ENCODE peak calls at places on chromosome 5, in four cellular contexts. One of them, this sample, is unnamed.

GRCh38 chr5:171914939-171915338 is 91.5 kb downstream of the FBXW11 start:
- DNase-seq in adrenal gland: no peak
- DNase-seq in spleen: no peak
- DNase-seq in H1: no peak
- DNase-seq in this sample: no peak

GRCh38 chr5:93579561-93580386 is 1.2 kb downstream of the NR2F1-AS1 start:
- DNase-seq in H1: peak; percentile 83
- DNase-seq in spleen: peak; percentile 79
- DNase-seq in adrenal gland: peak; percentile 53
- DNase-seq in this sample: no peak

GRCh38 chr5:153483482-153483881 is 7.0 kb upstream of the GRIA1 start:
- DNase-seq in adrenal gland: no peak
- DNase-seq in H1: no peak
- DNase-seq in spleen: no peak
- DNase-seq in this sample: no peak

GRCh38 chr5:59079622-59080620 is 497.0 kb downstream of the RAB3C start:
- DNase-seq in spleen: no peak
- DNase-seq in adrenal gland: no peak
- DNase-seq in H1: no peak
- DNase-seq in this sample: no peak

GRCh38 chr5:54991446-54991845 is 6.1 kb upstream of the ESM1 start:
- DNase-seq in H1: no peak
- DNase-seq in spleen: no peak
- DNase-seq in adrenal gland: no peak
- DNase-seq in this sample: no peak

GRCh38 chr5:44390332-44390731 is 1.1 kb upstream of the FGF10 start:
- DNase-seq in H1: no peak
- DNase-seq in adrenal gland: no peak
- DNase-seq in spleen: no peak
- DNase-seq in this sample: no peak

GRCh38 chr5:113182658-113183344 is 206.2 kb downstream of the DCP2 start:
- DNase-seq in H1: no peak
- DNase-seq in spleen: no peak
- DNase-seq in adrenal gland: no peak
- DNase-seq in this sample: no peak

GRCh38 chr5:122984425-122984824 is 52.1 kb downstream of the PPIC start:
- DNase-seq in H1: no peak
- DNase-seq in adrenal gland: no peak
- DNase-seq in spleen: no peak
- DNase-seq in this sample: no peak

GRCh38 chr5:133420440-133421301 is 191.7 kb downstream of the FSTL4 start:
- DNase-seq in spleen: no peak
- DNase-seq in H1: peak; percentile 34
- DNase-seq in adrenal gland: no peak
- DNase-seq in this sample: no peak

GRCh38 chr5:181233436-181234115 is 10.1 kb downstream of the RACK1 start:
- DNase-seq in adrenal gland: no peak
- DNase-seq in H1: no peak
- DNase-seq in spleen: peak; percentile 59
- DNase-seq in this sample: no peak

GRCh38 chr5:139962445-139962844 is 80.7 kb downstream of the NRG2 start:
- DNase-seq in adrenal gland: no peak
- DNase-seq in spleen: no peak
- DNase-seq in H1: peak; percentile 13
- DNase-seq in this sample: no peak

GRCh38 chr5:168005093-168005492 is 286.4 kb upstream of the WWC1 start:
- DNase-seq in adrenal gland: no peak
- DNase-seq in H1: no peak
- DNase-seq in spleen: no peak
- DNase-seq in this sample: no peak

GRCh38 chr5:179166886-179167841 is 107.0 kb downstream of the ZNF354C start:
- DNase-seq in adrenal gland: peak; percentile 46
- DNase-seq in H1: peak; percentile 92
- DNase-seq in spleen: peak; percentile 87
- DNase-seq in this sample: peak; percentile 54

GRCh38 chr5:140224658-140225057 is 49.7 kb downstream of the CYSTM1 start:
- DNase-seq in spleen: no peak
- DNase-seq in H1: no peak
- DNase-seq in adrenal gland: no peak
- DNase-seq in this sample: no peak

GRCh38 chr5:6302099-6302498 is 76.2 kb downstream of the MED10 start:
- DNase-seq in adrenal gland: no peak
- DNase-seq in spleen: no peak
- DNase-seq in H1: peak; percentile 47
- DNase-seq in this sample: no peak

GRCh38 chr5:151155777-151156731 is 1.5 kb downstream of the ANXA6 start:
- DNase-seq in adrenal gland: peak; percentile 44
- DNase-seq in spleen: peak; percentile 84
- DNase-seq in H1: no peak
- DNase-seq in this sample: peak; percentile 95

GRCh38 chr5:38660194-38660668 is 103.8 kb upstream of the LIFR start:
- DNase-seq in H1: no peak
- DNase-seq in spleen: no peak
- DNase-seq in adrenal gland: no peak
- DNase-seq in this sample: no peak

GRCh38 chr5:153883829-153884228 is 154.9 kb downstream of the FAM114A2 start:
- DNase-seq in H1: no peak
- DNase-seq in spleen: no peak
- DNase-seq in adrenal gland: no peak
- DNase-seq in this sample: no peak

GRCh38 chr5:13477118-13477737 is 467.3 kb downstream of the DNAH5 start:
- DNase-seq in adrenal gland: no peak
- DNase-seq in spleen: no peak
- DNase-seq in H1: no peak
- DNase-seq in this sample: no peak

GRCh38 chr5:96439477-96440184 is 6.6 kb upstream of the PCSK1 start:
- DNase-seq in H1: no peak
- DNase-seq in spleen: no peak
- DNase-seq in adrenal gland: no peak
- DNase-seq in this sample: no peak

GRCh38 chr5:71865665-71866320 is 146.7 kb downstream of the CARTPT start:
- DNase-seq in spleen: no peak
- DNase-seq in adrenal gland: no peak
- DNase-seq in H1: no peak
- DNase-seq in this sample: no peak

GRCh38 chr5:92627186-92627585 is 953.8 kb downstream of the NR2F1-AS1 start:
- DNase-seq in adrenal gland: no peak
- DNase-seq in H1: no peak
- DNase-seq in spleen: no peak
- DNase-seq in this sample: no peak

GRCh38 chr5:4206127-4206526 is 610.5 kb downstream of the IRX1 start:
- DNase-seq in H1: no peak
- DNase-seq in adrenal gland: no peak
- DNase-seq in spleen: no peak
- DNase-seq in this sample: no peak

GRCh38 chr5:137649228-137649890 is 86.5 kb downstream of the KLHL3 start:
- DNase-seq in H1: no peak
- DNase-seq in adrenal gland: no peak
- DNase-seq in spleen: no peak
- DNase-seq in this sample: no peak

GRCh38 chr5:28328691-28329090 is 1290.3 kb upstream of the CDH9 start:
- DNase-seq in spleen: no peak
- DNase-seq in adrenal gland: no peak
- DNase-seq in H1: no peak
- DNase-seq in this sample: no peak

GRCh38 chr5:175696139-175696854 is 38.4 kb downstream of the HRH2 start:
- DNase-seq in adrenal gland: peak; percentile 49
- DNase-seq in spleen: peak; percentile 94
- DNase-seq in H1: peak; percentile 84
- DNase-seq in this sample: peak; percentile 79

GRCh38 chr5:42940853-42941252 is 99.3 kb downstream of the ANXA2R start:
- DNase-seq in adrenal gland: no peak
- DNase-seq in H1: no peak
- DNase-seq in spleen: no peak
- DNase-seq in this sample: no peak

GRCh38 chr5:133821311-133821741 is 147.1 kb downstream of the C5orf15 start:
- DNase-seq in adrenal gland: no peak
- DNase-seq in H1: no peak
- DNase-seq in spleen: no peak
- DNase-seq in this sample: no peak

GRCh38 chr5:145166173-145166572 is 669.0 kb downstream of the PRELID2 start:
- DNase-seq in spleen: no peak
- DNase-seq in H1: no peak
- DNase-seq in adrenal gland: no peak
- DNase-seq in this sample: no peak

GRCh38 chr5:160467555-160468418 is 46.1 kb downstream of the PTTG1 start:
- DNase-seq in adrenal gland: peak; percentile 36
- DNase-seq in spleen: peak; percentile 93
- DNase-seq in H1: peak; percentile 63
- DNase-seq in this sample: peak; percentile 86

GRCh38 chr5:142159354-142159753 is 50.8 kb downstream of the NDFIP1 start:
- DNase-seq in spleen: no peak
- DNase-seq in adrenal gland: no peak
- DNase-seq in H1: no peak
- DNase-seq in this sample: no peak

GRCh38 chr5:119363271-119363670 is 7.5 kb downstream of the TNFAIP8 start:
- DNase-seq in spleen: no peak
- DNase-seq in H1: no peak
- DNase-seq in adrenal gland: no peak
- DNase-seq in this sample: no peak

GRCh38 chr5:119359737-119360413 is 4.1 kb downstream of the TNFAIP8 start:
- DNase-seq in adrenal gland: no peak
- DNase-seq in H1: no peak
- DNase-seq in spleen: no peak
- DNase-seq in this sample: no peak

GRCh38 chr5:119360905-119361605 is 5.2 kb downstream of the TNFAIP8 start:
- DNase-seq in adrenal gland: no peak
- DNase-seq in H1: no peak
- DNase-seq in spleen: no peak
- DNase-seq in this sample: no peak

GRCh38 chr5:119362714-119363113 is 6.9 kb downstream of the TNFAIP8 start:
- DNase-seq in adrenal gland: no peak
- DNase-seq in H1: no peak
- DNase-seq in spleen: no peak
- DNase-seq in this sample: no peak

DNA sequence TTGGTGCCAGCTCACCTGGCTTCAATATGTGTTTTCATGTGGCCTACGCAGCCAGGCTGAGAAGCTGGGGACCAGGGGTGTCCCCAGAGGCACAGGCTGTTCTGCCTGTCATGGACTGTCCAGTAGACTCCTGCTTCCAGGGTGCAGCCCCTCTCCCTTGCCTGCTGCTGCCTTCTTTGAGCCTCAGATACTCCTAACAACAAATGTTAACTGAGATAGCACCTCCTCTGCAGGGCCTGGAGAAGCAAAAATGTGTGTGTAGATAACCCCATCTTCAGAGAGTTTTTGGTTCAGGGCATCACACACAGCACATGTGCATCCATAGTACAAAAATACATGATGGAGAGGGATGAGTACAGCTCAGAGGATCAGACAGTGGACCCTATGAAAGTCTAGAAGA is 5.9 kb downstream of the TNFAIP8 start:
- DNase-seq in adrenal gland: no peak
- DNase-seq in spleen: no peak
- DNase-seq in H1: no peak
- DNase-seq in this sample: no peak
- H3K4me1 ChIP-seq in adrenal gland: peaks cover 12% of the 10 kb centered on the region
- H3K4me1 ChIP-seq in spleen: peaks cover 100% of the 10 kb centered on the region
- H3K4me1 ChIP-seq in H1: peaks cover 14% of the 10 kb centered on the region
- H3K4me1 ChIP-seq in this sample: no peaks in the 10 kb centered on the region

GRCh38 chr5:40685191-40685590 is 5.5 kb downstream of the PTGER4 start:
- DNase-seq in spleen: no peak
- DNase-seq in H1: no peak
- DNase-seq in adrenal gland: no peak
- DNase-seq in this sample: no peak

GRCh38 chr5:40689442-40689841 is 9.7 kb downstream of the PTGER4 start:
- DNase-seq in adrenal gland: peak; percentile 32
- DNase-seq in spleen: no peak
- DNase-seq in H1: no peak
- DNase-seq in this sample: no peak

GRCh38 chr5:40688127-40688756 is 8.5 kb downstream of the PTGER4 start:
- DNase-seq in spleen: peak; percentile 88
- DNase-seq in H1: peak; percentile 86
- DNase-seq in adrenal gland: peak; percentile 85
- DNase-seq in this sample: peak; percentile 80

GRCh38 chr5:40685952-40686351 is 6.2 kb downstream of the PTGER4 start:
- DNase-seq in spleen: no peak
- DNase-seq in adrenal gland: no peak
- DNase-seq in H1: no peak
- DNase-seq in this sample: no peak

GRCh38 chr5:40687316-40687715 is 7.6 kb downstream of the PTGER4 start:
- DNase-seq in spleen: no peak
- DNase-seq in adrenal gland: no peak
- DNase-seq in H1: no peak
- DNase-seq in this sample: no peak
- TF ChIP-seq POLR2A in spleen: no peak
- TF ChIP-seq POLR2A in adrenal gland: no peak
- TF ChIP-seq POLR2A in H1: no peak
- TF ChIP-seq POLR2A in this sample: no peak

GRCh38 chr5:158498959-158499679 is 600.6 kb downstream of the EBF1 start:
- DNase-seq in adrenal gland: no peak
- DNase-seq in H1: no peak
- DNase-seq in spleen: no peak
- DNase-seq in this sample: no peak
- H3K27ac ChIP-seq in adrenal gland: no peak overlapping the region
- H3K27ac ChIP-seq in H1: no peak overlapping the region
- H3K27ac ChIP-seq in spleen: no peak overlapping the region
- H3K27ac ChIP-seq in this sample: no peak overlapping the region

GRCh38 chr5:88825782-88826110 is 57.2 kb downstream of the MEF2C start:
- DNase-seq in adrenal gland: peak; percentile 46
- DNase-seq in spleen: no peak
- DNase-seq in H1: no peak
- DNase-seq in this sample: no peak
- H3K4me1 ChIP-seq in adrenal gland: peaks cover 74% of the 10 kb centered on the region
- H3K4me1 ChIP-seq in spleen: peaks cover 99% of the 10 kb centered on the region
- H3K4me1 ChIP-seq in H1: peaks cover 5% of the 10 kb centered on the region
- H3K4me1 ChIP-seq in this sample: no peaks in the 10 kb centered on the region

GRCh38 chr5:125559296-125559695 is 812.9 kb upstream of the ZNF608 start:
- DNase-seq in spleen: no peak
- DNase-seq in adrenal gland: peak; percentile 23
- DNase-seq in H1: no peak
- DNase-seq in this sample: no peak
- TF ChIP-seq POLR2A in spleen: no peak
- TF ChIP-seq POLR2A in adrenal gland: no peak
- TF ChIP-seq POLR2A in H1: no peak
- TF ChIP-seq POLR2A in this sample: no peak

DNA sequence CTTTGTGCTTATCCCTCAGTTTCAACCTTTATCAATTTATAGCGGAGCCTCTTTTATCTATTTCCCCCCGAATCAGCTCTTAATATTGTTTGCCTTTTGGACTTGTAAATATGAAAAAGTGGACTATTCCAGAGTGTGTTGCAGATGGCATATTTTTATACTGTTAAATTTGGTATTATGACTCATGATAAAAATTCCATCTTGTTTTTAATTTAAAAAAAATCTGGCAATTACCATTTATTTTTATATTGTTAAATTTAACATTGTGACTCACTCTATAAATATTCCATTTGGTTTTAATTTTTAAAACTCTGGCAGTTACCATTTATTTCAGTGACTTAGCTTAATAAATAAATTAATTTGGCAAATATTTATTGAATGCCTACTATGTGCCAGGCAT is 37.5 kb downstream of the RBM27 start:
- DNase-seq in H1: no peak
- DNase-seq in spleen: no peak
- DNase-seq in adrenal gland: no peak
- DNase-seq in this sample: no peak
- H3K27ac ChIP-seq in H1: no peak overlapping the region
- H3K27ac ChIP-seq in spleen: no peak overlapping the region
- H3K27ac ChIP-seq in adrenal gland: no peak overlapping the region
- H3K27ac ChIP-seq in this sample: no peak overlapping the region

This sample was measured in right lobe of liver.